ENCODE peak calls at places on chromosomes 1 and 21, in four cellular contexts. Y is frontal cortex, U is bronchial epithelial cell, B is T47D. W is an unnamed sample.

GRCh38 chr1:44655609-44656008 is 18.7 kb downstream of the TMEM53 start:
- DNase-seq in Y (peak; percentile 46), U (no peak), B (no peak), W (peak; percentile 81)

GRCh38 chr1:221098462-221099406 is 219.5 kb downstream of the HLX start:
- DNase-seq in Y (no peak), U (peak; percentile 13), B (no peak), W (no peak)

GRCh38 chr1:7609311-7609994 is 161.6 kb upstream of the VAMP3 start:
- DNase-seq in Y (no peak), U (no peak), B (no peak), W (no peak)

GRCh38 chr1:222095606-222096475 is 354.0 kb upstream of the DUSP10 start:
- DNase-seq in Y (no peak), U (peak; percentile 26), B (no peak), W (peak; percentile 62)

GRCh38 chr1:228927947-228928898 is 192.9 kb downstream of the RHOU start:
- DNase-seq in Y (no peak), U (no peak), B (no peak), W (no peak)

GRCh38 chr21:43918385-43918947 is 53.4 kb downstream of the AGPAT3 start:
- DNase-seq in Y (no peak), U (no peak), B (no peak), W (no peak)

GRCh38 chr1:113993766-113994165 is 14.5 kb downstream of the OLFML3 start:
- DNase-seq in Y (no peak), U (no peak), B (no peak), W (no peak)

GRCh38 chr1:44511769-44512168 is 106.7 kb downstream of the RNF220 start:
- DNase-seq in Y (no peak), U (peak; percentile 16), B (no peak), W (no peak)

GRCh38 chr1:87763498-87763897 is 434.8 kb downstream of the LMO4 start:
- DNase-seq in Y (no peak), U (no peak), B (no peak), W (no peak)

GRCh38 chr1:208235983-208236761 is 8.0 kb downstream of the PLXNA2 start:
- DNase-seq in Y (no peak), U (peak; percentile 71), B (no peak), W (peak; percentile 26)

W was measured in HuH-7.